ENCODE peak calls at places on chromosome 1, in four cellular contexts. R, X, G and L are unnamed samples.

GRCh38 chr1:109890115-109890953 is 20.3 kb upstream of the CSF1 start:
- DNase-seq in R (peak; percentile 67), X (no peak), G (no peak), L (no peak)

GRCh38 chr1:224199679-224200078 is 16.6 kb downstream of the DEGS1 start:
- DNase-seq in R (no peak), X (no peak), G (no peak), L (peak; percentile 85)

GRCh38 chr1:27049607-27050006 is 37.0 kb upstream of the TENT5B start:
- DNase-seq in R (peak; percentile 57), X (no peak), G (no peak), L (peak; percentile 80)

GRCh38 chr1:165439287-165439686 is 5.6 kb downstream of the RXRG start:
- DNase-seq in R (no peak), X (no peak), G (no peak), L (no peak)

GRCh38 chr1:220652995-220653394 is 37.2 kb upstream of the C1orf115 start:
- DNase-seq in R (no peak), X (no peak), G (no peak), L (no peak)

GRCh38 chr1:15272009-15272781 is 25.2 kb downstream of the FHAD1 start:
- DNase-seq in R (peak; percentile 84), X (peak; percentile 85), G (peak; percentile 82), L (peak; percentile 76)

GRCh38 chr1:55813619-55814018 is 598.5 kb upstream of the USP24 start:
- DNase-seq in R (no peak), X (no peak), G (peak; percentile 35), L (no peak)

GRCh38 chr1:46401964-46402626 is 8.0 kb downstream of the FAAH start:
- DNase-seq in R (peak; percentile 75), X (no peak), G (peak; percentile 40), L (peak; percentile 83)

GRCh38 chr1:42952353-42953001 is 6.2 kb downstream of the SLC2A1 start:
- DNase-seq in R (peak; percentile 86), X (no peak), G (no peak), L (no peak)

GRCh38 chr1:28680141-28680540 is 11.6 kb downstream of the GMEB1 start:
- DNase-seq in R (no peak), X (no peak), G (no peak), L (no peak)

GRCh38 chr1:204947338-204947737 is 76.7 kb downstream of the NFASC start:
- DNase-seq in R (no peak), X (no peak), G (no peak), L (no peak)

GRCh38 chr1:209041936-209042335 is 541.6 kb upstream of the CAMK1G start:
- DNase-seq in R (no peak), X (no peak), G (no peak), L (no peak)

GRCh38 chr1:15919316-15919715 is 56.6 kb downstream of the ZBTB17 start:
- DNase-seq in R (no peak), X (no peak), G (no peak), L (no peak)

GRCh38 chr1:76075877-76076276 is 1.3 kb downstream of the ST6GALNAC3 start:
- DNase-seq in R (no peak), X (no peak), G (no peak), L (no peak)

GRCh38 chr1:57072775-57073174 is 107.0 kb upstream of the C8B start:
- DNase-seq in R (peak; percentile 39), X (no peak), G (no peak), L (no peak)

GRCh38 chr1:218163371-218163770 is 121.7 kb upstream of the RRP15 start:
- DNase-seq in R (no peak), X (no peak), G (no peak), L (no peak)

GRCh38 chr1:117698398-117699160 is 92.7 kb downstream of the TENT5C start:
- DNase-seq in R (peak; percentile 53), X (no peak), G (no peak), L (no peak)

GRCh38 chr1:211735208-211736170 is 60.1 kb upstream of the NEK2 start:
- DNase-seq in R (peak; percentile 66), X (peak; percentile 35), G (peak; percentile 17), L (no peak)

GRCh38 chr1:212158912-212159796 is 123.6 kb downstream of the DTL start:
- DNase-seq in R (no peak), X (no peak), G (peak; percentile 48), L (no peak)

GRCh38 chr1:5707566-5708178 is 284.6 kb downstream of the NPHP4 start:
- DNase-seq in R (no peak), X (no peak), G (no peak), L (no peak)

GRCh38 chr1:70459502-70460225 is 48.6 kb downstream of the CTH start:
- DNase-seq in R (peak; percentile 31), X (no peak), G (no peak), L (no peak)

GRCh38 chr1:193654951-193655705 is 468.7 kb upstream of the B3GALT2 start:
- DNase-seq in R (no peak), X (no peak), G (no peak), L (no peak)

GRCh38 chr1:66996018-66996682 is 57.8 kb downstream of the SLC35D1 start:
- DNase-seq in R (peak; percentile 43), X (peak; percentile 48), G (peak; percentile 46), L (peak; percentile 22)

GRCh38 chr1:77757616-77758015 is 2.0 kb downstream of the USP33 start:
- DNase-seq in R (no peak), X (no peak), G (no peak), L (no peak)

GRCh38 chr1:230160957-230161771 is 94.1 kb downstream of the GALNT2 start:
- DNase-seq in R (peak; percentile 81), X (no peak), G (peak; percentile 51), L (no peak)
- TF ChIP-seq JUND in R (peak; percentile 67), X (no peak), G (no peak), L (no peak)

DNA sequence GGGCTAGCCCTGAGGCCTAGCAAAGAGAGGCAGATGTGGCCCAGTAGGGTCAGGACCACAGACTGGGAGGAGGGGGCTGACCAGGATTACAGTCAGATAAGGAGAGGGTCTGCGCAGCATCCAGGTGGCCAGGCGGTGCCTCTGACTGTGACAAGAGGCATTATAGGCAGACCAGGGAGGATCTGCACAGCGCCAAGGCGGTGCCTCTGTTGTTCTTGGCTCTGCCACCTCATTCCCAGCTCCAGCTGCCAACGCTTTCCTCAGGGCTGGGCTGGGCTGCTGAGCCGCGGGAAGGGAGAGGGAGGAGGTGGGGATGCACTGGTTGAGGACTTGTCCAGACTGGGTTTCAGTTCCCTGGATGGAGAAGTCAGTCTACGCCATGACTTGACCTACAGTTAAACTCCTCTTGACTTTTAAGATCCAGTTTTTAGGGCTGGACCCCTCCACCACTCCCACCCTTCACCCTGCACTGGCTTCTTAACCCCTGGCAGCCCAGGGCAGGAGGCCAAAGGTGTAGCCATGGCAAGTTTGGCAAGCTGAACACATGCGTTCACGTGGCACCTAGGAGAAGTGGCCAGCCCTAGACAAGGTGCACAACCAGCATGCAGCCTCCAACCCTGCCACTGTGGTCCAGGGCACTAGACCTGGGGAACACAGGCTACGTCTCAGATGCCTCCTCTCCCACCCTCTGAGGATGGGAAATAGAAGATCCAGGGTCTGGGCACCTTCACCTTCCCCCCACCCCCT is 4.5 kb upstream of the CRABP2 start:
- DNase-seq in R (no peak), X (peak; percentile 71), G (no peak), L (peak; percentile 87)
- TF ChIP-seq JUND in R (no peak), X (no peak), G (no peak), L (no peak)

DNA sequence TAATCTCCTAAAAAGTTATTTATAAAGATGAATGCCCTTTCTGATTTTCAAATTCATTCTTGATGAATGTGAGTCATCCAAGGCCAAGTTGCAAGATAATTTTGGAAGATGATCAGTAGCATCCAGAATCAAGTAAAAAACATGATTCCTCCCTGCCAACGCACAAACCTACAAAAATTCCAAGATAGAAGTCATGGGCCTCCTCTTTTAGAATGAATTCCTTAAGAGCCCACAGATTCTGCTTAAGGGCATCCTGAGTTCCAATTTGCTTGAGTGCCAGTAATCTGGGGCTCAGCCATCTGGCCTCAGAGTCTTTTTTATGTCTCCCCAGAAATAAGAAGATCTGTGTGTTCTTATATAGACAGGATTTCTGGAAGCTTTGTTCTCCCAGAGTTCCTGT is 23.2 kb upstream of the SPATA6 start:
- DNase-seq in R (no peak), X (no peak), G (no peak), L (no peak)
- TF ChIP-seq JUND in R (no peak), X (no peak), G (no peak), L (no peak)

GRCh38 chr1:1321477-1321876 is 3.0 kb downstream of the INTS11 start:
- DNase-seq in R (no peak), X (no peak), G (no peak), L (no peak)
- TF ChIP-seq JUND in R (no peak), X (no peak), G (no peak), L (no peak)

GRCh38 chr1:226884966-226885820 is 14.8 kb downstream of the PSEN2 start:
- DNase-seq in R (no peak), X (no peak), G (no peak), L (no peak)
- TF ChIP-seq JUND in R (no peak), X (no peak), G (no peak), L (no peak)

DNA sequence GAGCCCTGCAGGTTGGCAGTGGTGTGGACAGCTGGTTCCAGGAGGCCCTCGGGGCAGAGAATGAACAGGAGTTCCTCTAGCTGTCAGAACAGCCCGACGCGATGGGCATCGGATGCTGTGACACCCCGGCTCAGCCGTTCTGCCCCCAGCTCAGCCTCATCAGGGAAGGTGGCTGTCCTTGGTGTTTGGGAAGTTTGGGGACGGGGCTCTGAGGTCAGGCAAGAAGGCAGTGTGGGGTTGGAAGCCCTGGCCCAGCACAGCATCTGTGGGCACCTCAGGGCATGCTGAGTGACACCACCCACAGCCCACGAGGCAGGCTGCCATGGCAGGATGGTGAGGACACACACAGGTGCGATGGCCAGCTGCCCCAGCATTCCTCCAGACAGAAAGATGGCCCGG is 40.9 kb upstream of the CCDC27 start:
- DNase-seq in R (no peak), X (no peak), G (no peak), L (no peak)
- TF ChIP-seq JUND in R (no peak), X (no peak), G (no peak), L (no peak)

DNA sequence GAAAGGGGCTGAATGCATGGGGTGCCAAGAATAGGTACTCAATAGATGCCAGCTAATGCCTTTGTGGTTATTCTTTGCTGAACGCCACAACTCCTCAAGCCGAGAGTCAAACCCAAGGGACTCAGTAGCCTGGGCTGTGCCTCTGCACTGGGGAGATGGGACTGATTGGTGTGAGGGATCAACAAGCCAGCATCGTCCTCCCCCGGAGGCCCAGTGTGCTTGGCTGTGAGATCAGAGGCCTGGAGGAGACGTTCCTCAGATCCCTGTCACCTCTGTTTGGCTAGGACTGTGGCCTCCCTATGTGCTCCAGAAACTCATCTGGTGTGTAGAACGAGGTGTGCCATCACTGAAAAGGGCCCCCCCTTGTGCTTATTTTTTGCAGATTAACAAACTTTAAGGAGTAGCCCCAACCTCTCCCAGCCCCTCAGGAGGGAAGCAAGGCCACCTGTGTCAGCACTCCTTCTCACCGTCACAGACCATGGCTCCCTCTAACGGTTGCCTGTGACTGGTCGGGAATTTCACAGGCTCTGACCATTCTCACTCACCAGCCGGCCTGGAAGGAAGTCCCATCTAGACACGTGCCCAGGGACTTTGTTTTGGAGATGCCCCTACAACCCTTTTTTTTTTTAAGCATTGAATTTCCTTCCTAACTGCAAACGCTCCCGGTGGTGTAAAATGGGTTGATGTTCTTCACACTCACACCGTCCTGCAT is 194.0 kb upstream of the VAMP3 start:
- DNase-seq in R (peak; percentile 51), X (no peak), G (no peak), L (peak; percentile 42)
- TF ChIP-seq JUND in R (no peak), X (no peak), G (no peak), L (no peak)

GRCh38 chr1:17568014-17568413 is 28.5 kb downstream of the ARHGEF10L start:
- DNase-seq in R (no peak), X (no peak), G (no peak), L (no peak)
- TF ChIP-seq JUND in R (no peak), X (no peak), G (no peak), L (no peak)

GRCh38 chr1:65791860-65792670 is 630 bp upstream of the PDE4B start:
- DNase-seq in R (no peak), X (peak; percentile 57), G (no peak), L (no peak)
- TF ChIP-seq JUND in R (no peak), X (no peak), G (no peak), L (no peak)